ENCODE peak calls at places on chromosome 22, in five cellular contexts. One of them, this sample, is unnamed.

GRCh38 chr22:37193629-37194191 is 5.7 kb upstream of the C1QTNF6 start:
- DNase-seq in HuH-7: no peak
- DNase-seq in CD8-positive, alpha-beta memory T cell: peak
- DNase-seq in effector memory CD8-positive, alpha-beta T cell: peak
- DNase-seq in GM20000: peak
- DNase-seq in this sample: no peak

GRCh38 chr22:20805972-20806471 is 32.1 kb downstream of the SERPIND1 start:
- DNase-seq in CD8-positive, alpha-beta memory T cell: no peak
- DNase-seq in effector memory CD8-positive, alpha-beta T cell: no peak
- DNase-seq in HuH-7: no peak
- DNase-seq in GM20000: no peak
- DNase-seq in this sample: no peak

GRCh38 chr22:23263651-23264555 is 83.6 kb downstream of the BCR start:
- DNase-seq in GM20000: no peak
- DNase-seq in CD8-positive, alpha-beta memory T cell: peak
- DNase-seq in effector memory CD8-positive, alpha-beta T cell: peak
- DNase-seq in HuH-7: no peak
- DNase-seq in this sample: no peak

GRCh38 chr22:37169412-37169811 is 18.6 kb downstream of the C1QTNF6 start:
- DNase-seq in CD8-positive, alpha-beta memory T cell: no peak
- DNase-seq in GM20000: no peak
- DNase-seq in HuH-7: no peak
- DNase-seq in effector memory CD8-positive, alpha-beta T cell: no peak
- DNase-seq in this sample: no peak

GRCh38 chr22:49735411-49736311 is 92.0 kb downstream of the BRD1 start:
- DNase-seq in CD8-positive, alpha-beta memory T cell: no peak
- DNase-seq in HuH-7: peak
- DNase-seq in GM20000: no peak
- DNase-seq in effector memory CD8-positive, alpha-beta T cell: no peak
- DNase-seq in this sample: no peak

GRCh38 chr22:48683640-48684039 is 1144.0 kb downstream of the BRD1 start:
- DNase-seq in GM20000: no peak
- DNase-seq in CD8-positive, alpha-beta memory T cell: no peak
- DNase-seq in HuH-7: no peak
- DNase-seq in effector memory CD8-positive, alpha-beta T cell: no peak
- DNase-seq in this sample: no peak

GRCh38 chr22:25177226-25177625 is 22.4 kb upstream of the CRYBB3 start:
- DNase-seq in CD8-positive, alpha-beta memory T cell: no peak
- DNase-seq in GM20000: no peak
- DNase-seq in HuH-7: no peak
- DNase-seq in effector memory CD8-positive, alpha-beta T cell: no peak
- DNase-seq in this sample: no peak

GRCh38 chr22:19103881-19104821 is 18.1 kb downstream of the DGCR2 start:
- DNase-seq in effector memory CD8-positive, alpha-beta T cell: no peak
- DNase-seq in GM20000: no peak
- DNase-seq in CD8-positive, alpha-beta memory T cell: no peak
- DNase-seq in HuH-7: no peak
- DNase-seq in this sample: no peak

GRCh38 chr22:24516301-24516737 is 21.2 kb downstream of the UPB1 start:
- DNase-seq in effector memory CD8-positive, alpha-beta T cell: no peak
- DNase-seq in GM20000: no peak
- DNase-seq in CD8-positive, alpha-beta memory T cell: no peak
- DNase-seq in HuH-7: no peak
- DNase-seq in this sample: no peak

GRCh38 chr22:21972293-21972779 is 10.3 kb downstream of the TOP3B start:
- DNase-seq in effector memory CD8-positive, alpha-beta T cell: peak
- DNase-seq in GM20000: peak
- DNase-seq in HuH-7: peak
- DNase-seq in CD8-positive, alpha-beta memory T cell: peak
- DNase-seq in this sample: no peak

GRCh38 chr22:39254122-39254521 is 9.3 kb upstream of the PDGFB start:
- DNase-seq in HuH-7: no peak
- DNase-seq in CD8-positive, alpha-beta memory T cell: no peak
- DNase-seq in GM20000: no peak
- DNase-seq in effector memory CD8-positive, alpha-beta T cell: no peak
- DNase-seq in this sample: no peak

GRCh38 chr22:37627545-37627944 is 11.9 kb upstream of the SH3BP1 start:
- DNase-seq in CD8-positive, alpha-beta memory T cell: peak
- DNase-seq in HuH-7: no peak
- DNase-seq in effector memory CD8-positive, alpha-beta T cell: peak
- DNase-seq in GM20000: no peak
- DNase-seq in this sample: no peak

GRCh38 chr22:19995611-19996339 is 20.8 kb downstream of the ARVCF start:
- DNase-seq in effector memory CD8-positive, alpha-beta T cell: no peak
- DNase-seq in GM20000: no peak
- DNase-seq in CD8-positive, alpha-beta memory T cell: no peak
- DNase-seq in HuH-7: no peak
- DNase-seq in this sample: no peak

This sample was measured in SIG-M5.